ENCODE peak calls at places on chromosomes 11 and 22, in ten cellular contexts. W, X, Q, U, J, D, P, S, N and L are unnamed samples.

GRCh38 chr11:64358907-64359711 is at the start of gene RPS6KA4:
- DNase-seq in J (peak; percentile 56), Q (no peak), S (no peak), N (peak; percentile 63), W (peak; percentile 68), P (peak; percentile 96), X (no peak), D (peak; percentile 83), U (peak; percentile 60), L (peak; percentile 81)

GRCh38 chr11:8766043-8766992 is 83.7 kb downstream of the RPL27A start:
- DNase-seq in U (no peak), D (no peak), S (no peak), P (no peak), N (no peak), W (peak; percentile 85), J (peak; percentile 65), X (no peak), Q (no peak), L (no peak)

GRCh38 chr11:3178349-3178748 is 13.2 kb upstream of the OSBPL5 start:
- DNase-seq in N (no peak), J (peak; percentile 90), Q (no peak), U (no peak), D (no peak), P (no peak), W (peak; percentile 21), S (no peak), X (no peak), L (peak; percentile 28)

GRCh38 chr11:130474637-130475400 is 26.4 kb downstream of the ADAMTS15 start:
- DNase-seq in S (no peak), N (no peak), Q (no peak), U (no peak), W (peak; percentile 33), D (no peak), X (no peak), P (no peak), J (no peak), L (no peak)

GRCh38 chr11:65135633-65136145 is 1.4 kb upstream of the SYVN1 start:
- DNase-seq in S (no peak), P (no peak), W (no peak), J (no peak), N (no peak), Q (no peak), D (peak; percentile 41), U (no peak), X (no peak), L (no peak)

GRCh38 chr11:65077466-65077865 is 6.4 kb downstream of the CDCA5 start:
- DNase-seq in D (no peak), S (no peak), N (peak; percentile 17), U (no peak), W (peak; percentile 29), Q (no peak), X (no peak), J (no peak), P (no peak), L (no peak)

GRCh38 chr11:44596541-44597276 is 31.2 kb downstream of the CD82 start:
- DNase-seq in S (no peak), N (no peak), D (peak; percentile 53), Q (no peak), P (peak; percentile 70), J (no peak), U (no peak), W (peak; percentile 27), X (peak; percentile 83), L (no peak)

GRCh38 chr22:39873963-39874362 is 19.6 kb downstream of the ENTHD1 start:
- DNase-seq in S (no peak), Q (no peak), P (no peak), W (no peak), X (no peak), J (no peak), U (no peak), N (no peak), D (no peak), L (no peak)

GRCh38 chr11:104541706-104542105 is 356.6 kb downstream of the CASP12 start:
- DNase-seq in J (no peak), D (no peak), N (no peak), Q (no peak), S (no peak), P (no peak), W (no peak), X (no peak), U (no peak), L (no peak)

GRCh38 chr11:17563248-17563647 is 16.2 kb downstream of the OTOG start:
- DNase-seq in J (no peak), S (peak; percentile 34), W (peak; percentile 20), D (no peak), N (no peak), Q (no peak), P (no peak), U (no peak), X (no peak), L (peak; percentile 38)

GRCh38 chr11:93929407-93929806 is 79.0 kb upstream of the VSTM5 start:
- DNase-seq in X (no peak), Q (no peak), D (no peak), N (no peak), W (peak; percentile 31), S (no peak), U (no peak), P (no peak), J (no peak), L (no peak)

GRCh38 chr11:112525844-112526590 is 265.4 kb upstream of the PLET1 start:
- DNase-seq in D (no peak), W (peak; percentile 54), U (no peak), J (no peak), Q (no peak), X (no peak), N (peak; percentile 11), P (no peak), S (no peak), L (no peak)

GRCh38 chr11:122628691-122629555 is 26.6 kb upstream of the UBASH3B start:
- DNase-seq in S (peak; percentile 87), P (peak; percentile 72), U (peak; percentile 42), Q (peak; percentile 32), J (peak; percentile 69), N (peak; percentile 67), W (peak; percentile 79), D (peak; percentile 75), X (peak; percentile 67), L (peak; percentile 39)

GRCh38 chr11:67382481-67383136 is 9.2 kb upstream of the RAD9A start:
- DNase-seq in P (peak; percentile 84), S (peak; percentile 95), U (peak; percentile 66), X (peak; percentile 88), N (peak; percentile 63), D (peak; percentile 82), Q (peak; percentile 36), J (peak; percentile 70), W (peak; percentile 73), L (peak; percentile 94)

GRCh38 chr11:10688401-10688800 is 5.2 kb downstream of the IRAG1 start:
- DNase-seq in P (no peak), W (peak; percentile 95), S (no peak), X (no peak), Q (no peak), U (no peak), N (no peak), D (no peak), J (no peak), L (no peak)